ENCODE peak calls at places on chromosome 11, in five cellular contexts. W is mesendoderm, J is PC-3, G is fibroblast of lung, S is neural progenitor cell. F is an unnamed sample.
A peak's percentile ranks its signal among the peaks of the same experiment; 100 is the strongest.

GRCh38 chr11:66607126-66607834 is 9.2 kb upstream of the RBM14 start:
- DNase-seq in W (no peak), J (no peak), G (peak; percentile 92), S (no peak), F (peak; percentile 89)

GRCh38 chr11:20459865-20460264 is 72.3 kb downstream of the PRMT3 start:
- DNase-seq in W (no peak), J (no peak), G (no peak), S (no peak), F (no peak)

GRCh38 chr11:67389477-67389876 is 2.3 kb upstream of the RAD9A start:
- DNase-seq in W (peak; percentile 67), J (peak; percentile 75), G (no peak), S (peak; percentile 66), F (peak; percentile 83)

GRCh38 chr11:73252577-73253191 is 19.5 kb upstream of the P2RY6 start:
- DNase-seq in W (peak; percentile 62), J (peak; percentile 53), G (no peak), S (peak; percentile 42), F (no peak)

GRCh38 chr11:73201249-73201648 is 16.8 kb upstream of the P2RY2 start:
- DNase-seq in W (no peak), J (no peak), G (peak; percentile 51), S (no peak), F (no peak)

GRCh38 chr11:101582242-101583052 is 1.4 kb downstream of the TRPC6 start:
- DNase-seq in W (peak; percentile 23), J (no peak), G (peak; percentile 15), S (peak; percentile 40), F (no peak)

GRCh38 chr11:119084663-119085522 is at the start of gene HMBS:
- DNase-seq in W (peak; percentile 98), J (peak; percentile 98), G (peak; percentile 96), S (peak; percentile 95), F (peak; percentile 95)

GRCh38 chr11:603154-603553 is 12.6 kb downstream of the IRF7 start:
- DNase-seq in W (no peak), J (no peak), G (no peak), S (no peak), F (no peak)

GRCh38 chr11:123173040-123173855 is 21.8 kb downstream of the CLMP start:
- DNase-seq in W (no peak), J (peak; percentile 98), G (peak; percentile 97), S (no peak), F (no peak)

GRCh38 chr11:30143098-30143705 is 87.6 kb upstream of the FSHB start:
- DNase-seq in W (peak; percentile 67), J (peak; percentile 68), G (peak; percentile 17), S (peak; percentile 55), F (no peak)

GRCh38 chr11:12377106-12377823 is at the start of gene PARVA:
- DNase-seq in W (peak; percentile 95), J (peak; percentile 66), G (peak; percentile 78), S (peak; percentile 93), F (peak; percentile 77)

GRCh38 chr11:111796696-111797095 is 30.5 kb upstream of the PPP2R1B start:
- DNase-seq in W (no peak), J (no peak), G (peak; percentile 35), S (no peak), F (peak; percentile 28)

GRCh38 chr11:68750988-68751325 is 363 bp downstream of the TESMIN start:
- DNase-seq in W (no peak), J (no peak), G (no peak), S (no peak), F (no peak)

GRCh38 chr11:34724973-34725372 is 104.1 kb downstream of the EHF start:
- DNase-seq in W (no peak), J (no peak), G (no peak), S (no peak), F (no peak)

GRCh38 chr11:72652871-72653615 is 21.2 kb downstream of the PDE2A start:
- DNase-seq in W (peak; percentile 86), J (no peak), G (no peak), S (peak; percentile 94), F (no peak)

GRCh38 chr11:133082453-133082781 is 449.9 kb downstream of the OPCML start:
- DNase-seq in W (peak; percentile 54), J (no peak), G (no peak), S (peak; percentile 68), F (peak; percentile 37)

GRCh38 chr11:11701070-11701469 is 79.3 kb upstream of the GALNT18 start:
- DNase-seq in W (no peak), J (peak; percentile 51), G (peak; percentile 3), S (no peak), F (no peak)

GRCh38 chr11:28654191-28654590 is 546.0 kb downstream of the METTL15 start:
- DNase-seq in W (no peak), J (no peak), G (no peak), S (no peak), F (no peak)

GRCh38 chr11:65208785-65209710 is 27.3 kb downstream of the CAPN1 start:
- DNase-seq in W (no peak), J (no peak), G (no peak), S (no peak), F (peak; percentile 77)

GRCh38 chr11:36492724-36493304 is 17.3 kb downstream of the TRAF6 start:
- DNase-seq in W (peak; percentile 54), J (peak; percentile 66), G (peak; percentile 72), S (peak; percentile 51), F (peak; percentile 29)

GRCh38 chr11:14539867-14540475 is 19.8 kb upstream of the PSMA1 start:
- DNase-seq in W (no peak), J (no peak), G (peak; percentile 32), S (no peak), F (no peak)

GRCh38 chr11:73270089-73270854 is 1.9 kb upstream of the P2RY6 start:
- DNase-seq in W (no peak), J (no peak), G (no peak), S (no peak), F (no peak)

GRCh38 chr11:10113852-10114251 is 180.2 kb downstream of the SBF2 start:
- DNase-seq in W (no peak), J (no peak), G (no peak), S (no peak), F (no peak)
- H3K9ac ChIP-seq in W (no peak overlapping the region), J (no peak overlapping the region), G (no peak overlapping the region), S (no peak overlapping the region), F (no peak overlapping the region)

GRCh38 chr11:8239536-8240228 is 24.0 kb downstream of the LMO1 start:
- DNase-seq in W (no peak), J (no peak), G (no peak), S (no peak), F (no peak)

GRCh38 chr11:8235925-8236324 is 27.8 kb downstream of the LMO1 start:
- DNase-seq in W (no peak), J (no peak), G (no peak), S (no peak), F (no peak)

GRCh38 chr11:8239056-8239455 is 24.6 kb downstream of the LMO1 start:
- DNase-seq in W (no peak), J (no peak), G (no peak), S (no peak), F (no peak)

GRCh38 chr11:8234910-8235309 is 28.8 kb downstream of the LMO1 start:
- DNase-seq in W (no peak), J (no peak), G (no peak), S (no peak), F (no peak)

DNA sequence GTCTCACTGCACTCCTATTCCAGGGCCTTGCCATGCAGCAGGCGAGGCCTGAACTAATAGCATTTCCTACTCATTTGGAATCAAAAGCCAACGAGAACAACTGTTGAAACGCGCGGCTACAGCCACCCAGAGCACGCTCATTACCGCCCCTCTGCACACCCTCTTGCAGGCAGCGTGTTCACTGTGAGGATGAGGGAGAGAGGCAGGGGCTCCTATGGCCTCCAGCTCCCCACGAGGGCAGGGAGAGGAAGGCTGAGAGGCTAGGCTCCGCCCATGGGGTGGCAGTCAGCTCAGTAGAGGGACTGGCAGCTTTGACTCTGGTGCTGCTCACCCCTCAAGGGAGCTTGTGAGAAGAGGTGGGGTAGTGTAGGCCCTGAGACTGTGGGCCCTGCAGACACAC is 26.2 kb downstream of the LMO1 start:
- DNase-seq in W (no peak), J (no peak), G (no peak), S (no peak), F (no peak)
- H3K9ac ChIP-seq in W (no peak overlapping the region), J (no peak overlapping the region), G (no peak overlapping the region), S (no peak overlapping the region), F (no peak overlapping the region)

GRCh38 chr11:61370349-61371005 is 8.3 kb downstream of the TMEM138 start:
- DNase-seq in W (no peak), J (no peak), G (no peak), S (no peak), F (no peak)

GRCh38 chr11:61372659-61373058 is 10.5 kb downstream of the TMEM138 start:
- DNase-seq in W (peak; percentile 40), J (no peak), G (no peak), S (no peak), F (no peak)

GRCh38 chr11:61367406-61367805 is 5.2 kb downstream of the TMEM138 start:
- DNase-seq in W (no peak), J (no peak), G (no peak), S (no peak), F (no peak)

GRCh38 chr11:61364012-61364396 is 1.8 kb downstream of the TMEM138 start:
- DNase-seq in W (no peak), J (no peak), G (no peak), S (no peak), F (no peak)

GRCh38 chr11:61369372-61370348 is 7.5 kb downstream of the TMEM138 start:
- DNase-seq in W (no peak), J (no peak), G (peak; percentile 93), S (no peak), F (no peak)
- H3K9ac ChIP-seq in W (no peak overlapping the region), J (no peak overlapping the region), G (no peak overlapping the region), S (no peak overlapping the region), F (no peak overlapping the region)

GRCh38 chr11:93113824-93114223 is 84.0 kb downstream of the SLC36A4 start:
- DNase-seq in W (peak; percentile 73), J (no peak), G (no peak), S (peak; percentile 30), F (no peak)

GRCh38 chr11:93122535-93122934 is 75.3 kb downstream of the SLC36A4 start:
- DNase-seq in W (no peak), J (no peak), G (no peak), S (no peak), F (no peak)

GRCh38 chr11:93117578-93117964 is 80.2 kb downstream of the SLC36A4 start:
- DNase-seq in W (peak; percentile 47), J (no peak), G (no peak), S (no peak), F (no peak)

DNA sequence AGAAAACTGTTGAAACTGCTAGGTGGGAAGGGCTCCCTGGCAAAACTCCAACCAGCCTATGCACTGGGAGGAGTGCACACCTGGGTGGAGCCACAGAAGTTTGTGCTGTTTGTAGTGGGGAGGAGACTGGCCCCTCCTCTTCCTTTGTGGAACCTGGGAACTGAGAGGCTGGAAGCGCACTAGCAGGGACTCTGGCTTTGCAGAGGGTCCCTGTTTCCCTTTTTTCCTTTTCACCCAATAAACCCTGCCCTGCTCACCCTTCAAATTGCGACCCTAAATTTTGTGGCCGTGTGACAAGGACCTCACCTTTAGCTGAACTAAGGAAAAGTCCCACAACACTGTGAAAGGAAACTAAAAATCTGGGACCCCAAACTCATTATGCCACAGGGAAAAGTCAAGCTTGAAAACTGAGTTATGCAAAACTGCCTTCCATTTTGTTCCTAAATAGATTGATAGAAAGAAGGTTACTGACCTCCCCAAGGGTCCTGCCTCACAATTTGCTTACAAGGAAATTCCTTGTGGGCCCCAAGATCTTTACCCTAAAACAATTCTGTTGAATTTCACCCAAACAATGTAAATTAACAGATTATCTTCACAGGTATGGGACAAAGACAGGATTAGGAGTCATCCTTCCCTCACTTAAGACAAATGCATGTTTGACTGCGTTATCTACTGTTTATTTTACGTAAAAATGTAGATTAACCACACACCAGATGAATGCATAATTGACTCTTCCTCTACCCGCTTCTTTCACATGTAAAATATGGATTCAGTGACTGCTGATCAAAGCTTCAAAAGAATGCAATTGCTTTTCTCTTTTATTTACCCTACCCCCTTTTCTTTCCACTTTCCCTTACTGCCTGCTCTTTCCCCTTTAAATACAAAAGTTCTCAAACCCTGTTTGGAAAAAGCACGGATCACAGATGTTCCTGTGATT is 80.9 kb downstream of the SLC36A4 start:
- DNase-seq in W (peak; percentile 84), J (peak; percentile 44), G (peak; percentile 23), S (peak; percentile 52), F (peak; percentile 92)
- H3K9ac ChIP-seq in W (peak overlapping the region; percentile 71), J (no peak overlapping the region), G (no peak overlapping the region), S (no peak overlapping the region), F (peak overlapping the region; percentile 44)

F was measured in colonic mucosa.